ENCODE peak calls at places on chromosomes 1 and 21, in eight cellular contexts. H is Peyer's patch; M is CD8-positive, alpha-beta memory T cell; J is brain microvascular endothelial cell; O is ovary; P is dorsolateral prefrontal cortex; D is cardiac muscle cell; B is foreskin fibroblast. F is an unnamed sample.
A peak's percentile ranks its signal among the peaks of the same experiment; 100 is the strongest.

GRCh38 chr1:8712413-8713229 is 104.8 kb downstream of the RERE start:
- DNase-seq in J (peak; percentile 78), O (no peak), M (no peak), P (no peak), B (peak; percentile 84), D (peak; percentile 93), H (no peak), F (no peak)

GRCh38 chr21:42175110-42175710 is 43.7 kb upstream of the ABCG1 start:
- DNase-seq in J (no peak), M (no peak), H (no peak), D (no peak), O (no peak), B (no peak), P (no peak), F (no peak)

GRCh38 chr1:85343213-85343611 is 66.8 kb upstream of the BCL10 start:
- DNase-seq in O (no peak), H (no peak), P (no peak), D (peak; percentile 37), M (no peak), J (no peak), B (no peak), F (no peak)

GRCh38 chr1:236639686-236640085 is 35.4 kb upstream of the HEATR1 start:
- DNase-seq in M (no peak), O (no peak), D (no peak), P (no peak), J (no peak), H (no peak), B (no peak), F (no peak)

GRCh38 chr1:168628807-168629206 is 52.4 kb downstream of the XCL1 start:
- DNase-seq in P (no peak), J (peak; percentile 52), M (no peak), D (peak; percentile 60), O (no peak), B (peak; percentile 63), H (no peak), F (no peak)

GRCh38 chr21:15192243-15192642 is 127.4 kb upstream of the NRIP1 start:
- DNase-seq in P (no peak), J (no peak), O (no peak), B (peak; percentile 13), D (peak; percentile 62), M (no peak), H (no peak), F (no peak)

GRCh38 chr1:35674111-35674510 is 32.8 kb upstream of the PSMB2 start:
- DNase-seq in O (no peak), P (no peak), D (no peak), J (no peak), B (no peak), M (no peak), H (no peak), F (no peak)

GRCh38 chr1:76425843-76426145 is 351.2 kb downstream of the ST6GALNAC3 start:
- DNase-seq in H (no peak), D (peak; percentile 86), B (peak; percentile 84), P (no peak), O (no peak), J (peak; percentile 79), M (no peak), F (no peak)

GRCh38 chr1:225881081-225882007 is 836 bp downstream of the TMEM63A start:
- DNase-seq in O (peak; percentile 54), P (no peak), H (peak; percentile 77), J (no peak), M (peak; percentile 71), B (peak; percentile 66), D (peak; percentile 31), F (no peak)

GRCh38 chr1:166870584-166870983 is 5.5 kb downstream of the TADA1 start:
- DNase-seq in H (no peak), J (no peak), O (no peak), B (no peak), P (no peak), M (no peak), D (no peak), F (no peak)

GRCh38 chr1:174693085-174693484 is 245.3 kb downstream of the GPR52 start:
- DNase-seq in B (no peak), H (no peak), D (peak; percentile 2), P (no peak), O (no peak), J (peak; percentile 3), M (no peak), F (no peak)
- H3K4me3 ChIP-seq in B (no peak overlapping the region), H (no peak overlapping the region), D (no peak overlapping the region), P (no peak overlapping the region), O (no peak overlapping the region), J (no peak overlapping the region), M (no peak overlapping the region), F (no peak overlapping the region)

GRCh38 chr21:25836396-25836795 is 101.6 kb downstream of the GABPA start:
- DNase-seq in P (no peak), J (no peak), D (peak; percentile 36), O (no peak), H (no peak), B (peak; percentile 4), M (no peak), F (no peak)

GRCh38 chr21:25835397-25835796 is 100.6 kb downstream of the GABPA start:
- DNase-seq in J (no peak), M (no peak), H (no peak), P (no peak), D (peak; percentile 34), O (no peak), B (no peak), F (no peak)

GRCh38 chr21:25837545-25838263 is 102.9 kb downstream of the GABPA start:
- DNase-seq in J (peak; percentile 62), O (no peak), B (peak; percentile 74), P (no peak), D (peak; percentile 89), H (no peak), M (no peak), F (no peak)

GRCh38 chr21:25842925-25843324 is 108.2 kb downstream of the GABPA start:
- DNase-seq in D (no peak), O (no peak), J (no peak), H (no peak), P (no peak), B (no peak), M (no peak), F (no peak)

GRCh38 chr21:25838809-25839208 is 104.0 kb downstream of the GABPA start:
- DNase-seq in M (no peak), B (peak; percentile 28), O (no peak), J (no peak), D (no peak), H (no peak), P (no peak), F (no peak)
- H3K4me3 ChIP-seq in M (no peak overlapping the region), B (no peak overlapping the region), O (no peak overlapping the region), J (no peak overlapping the region), D (no peak overlapping the region), H (no peak overlapping the region), P (no peak overlapping the region), F (no peak overlapping the region)

DNA sequence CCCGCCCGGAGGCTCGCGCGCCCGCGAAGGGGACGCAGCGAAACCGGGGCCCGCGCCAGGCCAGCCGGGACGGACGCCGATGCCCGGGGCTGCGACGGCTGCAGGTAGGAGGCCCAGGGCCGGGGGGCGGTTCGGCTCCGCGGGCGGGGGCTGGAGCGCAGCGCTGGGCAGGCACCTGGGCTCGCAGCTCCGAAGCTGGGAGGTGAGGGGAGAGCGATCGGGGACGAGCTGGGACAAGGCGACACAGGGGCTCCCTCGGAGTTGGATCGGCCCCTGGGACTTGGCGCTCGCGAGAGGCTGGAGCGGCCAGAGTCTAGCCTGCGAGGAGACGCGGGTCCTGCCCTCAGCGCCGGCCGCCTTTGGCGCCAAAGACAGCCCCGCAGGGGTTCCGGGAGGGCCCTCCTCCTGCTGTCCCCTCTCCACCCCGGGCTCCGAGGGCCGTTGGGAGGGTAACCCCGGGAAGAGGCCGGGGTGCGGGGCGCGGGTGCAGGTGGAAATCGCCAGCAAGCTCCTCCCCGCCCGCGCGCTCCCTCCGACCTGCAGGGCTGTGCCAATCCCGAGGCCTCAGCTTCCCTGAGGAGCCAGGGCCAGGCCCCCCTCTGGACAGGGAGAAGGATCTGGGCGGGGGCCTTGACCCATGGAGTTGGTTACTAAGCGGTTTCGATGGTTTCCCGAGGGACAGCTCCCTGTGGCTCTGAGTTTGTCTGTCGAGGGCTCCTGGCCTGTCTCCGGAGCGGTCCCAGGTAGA is 396 bp downstream of the TP73 start:
- DNase-seq in D (no peak), M (no peak), J (no peak), O (no peak), H (peak; percentile 51), B (no peak), P (peak; percentile 25), F (no peak)
- H3K4me3 ChIP-seq in D (peak overlapping the region; percentile 18), M (no peak overlapping the region), J (no peak overlapping the region), O (peak overlapping the region; percentile 2), H (peak overlapping the region; percentile 47), B (no peak overlapping the region), P (no peak overlapping the region), F (no peak overlapping the region)

DNA sequence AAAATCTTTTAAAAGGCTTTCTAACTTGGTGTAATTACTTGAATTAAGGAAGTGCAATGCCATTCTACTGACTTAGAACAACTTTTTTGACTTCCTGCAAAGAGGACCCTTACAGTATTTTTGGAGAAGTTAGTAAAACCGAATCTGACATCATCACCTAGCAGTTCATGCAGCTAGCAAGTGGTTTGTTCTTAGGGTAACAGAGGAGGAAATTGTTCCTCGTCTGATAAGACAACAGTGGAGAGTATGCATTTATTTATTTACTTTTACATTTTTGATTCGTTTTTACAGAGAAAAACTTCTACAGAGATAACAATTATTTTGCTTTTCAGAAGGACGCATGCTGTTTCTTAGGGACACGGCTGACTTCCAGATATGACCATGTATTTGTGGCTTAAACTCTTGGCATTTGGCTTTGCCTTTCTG is at the start of gene PTPRC:
- DNase-seq in H (no peak), O (no peak), M (no peak), D (no peak), P (no peak), J (no peak), B (no peak), F (peak; percentile 92)
- H3K4me3 ChIP-seq in H (peak within 1 kb of the TSS; percentile 40), O (peak within 1 kb of the TSS; percentile 5), M (peak within 1 kb of the TSS; percentile 70), D (no peak within 1 kb of the TSS), P (peak within 1 kb of the TSS; percentile 34), J (no peak within 1 kb of the TSS), B (no peak within 1 kb of the TSS), F (peak within 1 kb of the TSS; percentile 73)

DNA sequence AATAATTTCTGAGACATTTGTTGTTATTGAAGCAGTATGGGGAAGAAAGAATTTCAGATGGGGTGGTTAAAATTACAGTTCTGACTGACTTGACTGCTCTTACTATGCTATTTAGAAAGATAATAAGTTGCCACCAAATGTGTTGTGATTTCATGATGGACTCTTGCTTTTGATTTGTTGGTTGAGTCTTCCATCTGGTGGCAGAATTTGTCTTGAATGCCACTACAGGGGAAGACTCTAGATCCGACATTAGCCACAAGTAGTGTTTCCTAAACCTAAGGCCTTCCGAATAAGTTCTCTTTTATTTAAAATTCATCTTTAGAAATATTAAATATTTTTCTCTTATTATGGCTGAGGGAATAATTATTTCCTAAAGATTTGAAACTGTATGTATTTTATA is 190.9 kb upstream of the ADGRL4 start:
- DNase-seq in J (peak; percentile 19), P (no peak), B (peak; percentile 53), O (no peak), D (peak; percentile 65), H (no peak), M (no peak), F (no peak)
- H3K4me3 ChIP-seq in J (no peak overlapping the region), P (no peak overlapping the region), B (no peak overlapping the region), O (no peak overlapping the region), D (no peak overlapping the region), H (no peak overlapping the region), M (no peak overlapping the region), F (no peak overlapping the region)

F was measured in Jurkat, Clone E6-1.